ENCODE peak calls at places on chromosome 1, in nine cellular contexts. I is cardiac septum; X is glutamatergic neuron; G is HS-27A; Z is frontal cortex; O is caudate nucleus; P is naive thymus-derived CD8-positive, alpha-beta T cell; D is C1 segment of cervical spinal cord; V is KG1. S is an unnamed sample.

GRCh38 chr1:38962560-38962959 is 20.9 kb upstream of the RHBDL2 start:
- DNase-seq in G (peak), I (no peak), D (no peak), P (no peak), V (no peak), Z (no peak), O (no peak), X (no peak), S (no peak)

GRCh38 chr1:229384822-229385221 is 42.0 kb upstream of the CCSAP start:
- DNase-seq in I (no peak), V (no peak), X (no peak), P (no peak), Z (no peak), D (no peak), G (no peak), O (no peak), S (no peak)

GRCh38 chr1:89081005-89081404 is 16.0 kb upstream of the GBP1 start:
- DNase-seq in P (no peak), I (no peak), D (no peak), Z (no peak), O (no peak), V (no peak), X (no peak), G (no peak), S (no peak)

GRCh38 chr1:77018386-77019156 is 151.3 kb downstream of the ST6GALNAC5 start:
- DNase-seq in P (no peak), V (no peak), O (no peak), X (peak), I (no peak), Z (no peak), G (no peak), D (no peak), S (no peak)

GRCh38 chr1:88890790-88891317 is 513 bp downstream of the GTF2B start:
- DNase-seq in I (no peak), P (peak), D (no peak), O (no peak), X (peak), Z (peak), G (no peak), V (no peak), S (peak)

GRCh38 chr1:243883551-243883950 is 33.5 kb upstream of the AKT3 start:
- DNase-seq in V (no peak), I (no peak), Z (no peak), O (no peak), X (no peak), G (no peak), P (no peak), D (no peak), S (no peak)

GRCh38 chr1:151401125-151401788 is 1.9 kb downstream of the PSMB4 start:
- DNase-seq in P (no peak), V (no peak), Z (no peak), I (no peak), G (no peak), X (no peak), D (no peak), O (no peak), S (no peak)

GRCh38 chr1:43666608-43667007 is 16.7 kb downstream of the KDM4A start:
- DNase-seq in I (no peak), Z (no peak), G (no peak), X (no peak), D (no peak), O (no peak), V (no peak), P (no peak), S (no peak)

GRCh38 chr1:202967684-202968281 is 726 bp upstream of the CYB5R1 start:
- DNase-seq in O (no peak), V (peak), X (no peak), G (no peak), P (no peak), I (no peak), Z (peak), D (peak), S (no peak)

GRCh38 chr1:196450143-196450911 is 157.9 kb downstream of the KCNT2 start:
- DNase-seq in V (no peak), O (no peak), Z (no peak), P (no peak), D (no peak), I (no peak), G (no peak), X (no peak), S (no peak)

GRCh38 chr1:57307382-57307781 is 116.5 kb downstream of the DAB1 start:
- DNase-seq in V (peak), D (no peak), O (no peak), P (peak), G (no peak), Z (no peak), I (no peak), X (no peak), S (peak)

GRCh38 chr1:28775121-28775942 is 36.6 kb upstream of the OPRD1 start:
- DNase-seq in O (peak), X (peak), V (no peak), G (no peak), I (peak), Z (peak), D (peak), P (peak), S (peak)

GRCh38 chr1:95627244-95627643 is 393.2 kb downstream of the RWDD3 start:
- DNase-seq in Z (no peak), P (no peak), X (no peak), O (no peak), V (no peak), I (no peak), G (no peak), D (no peak), S (no peak)